ENCODE peak calls at places on chromosomes 1 and 21, in eight cellular contexts. X is astrocyte of the spinal cord; G is breast epithelium; H is kidney; W is GM12864; B is fibroblast of pulmonary artery; S is tibial artery; E is CD8-positive, alpha-beta T cell. T is an unnamed sample.

GRCh38 chr1:244327533-244327932 is 124.2 kb downstream of the ADSS2 start:
- DNase-seq in X (no peak), G (no peak), H (no peak), W (no peak), B (no peak), S (no peak), E (no peak), T (no peak)

GRCh38 chr1:58854576-58854975 is 70.7 kb upstream of the JUN start:
- DNase-seq in X (no peak), G (no peak), H (no peak), W (no peak), B (no peak), S (no peak), E (no peak), T (no peak)

GRCh38 chr1:223234534-223234933 is 91.5 kb upstream of the TLR5 start:
- DNase-seq in X (no peak), G (no peak), H (no peak), W (no peak), B (no peak), S (no peak), E (no peak), T (no peak)

GRCh38 chr1:204684206-204684536 is 1.4 kb downstream of the LRRN2 start:
- DNase-seq in X (no peak), G (no peak), H (no peak), W (no peak), B (no peak), S (peak; percentile 50), E (no peak), T (no peak)

GRCh38 chr1:9691108-9691445 is 39.5 kb downstream of the PIK3CD start:
- DNase-seq in X (peak; percentile 75), G (no peak), H (no peak), W (no peak), B (no peak), S (no peak), E (no peak), T (no peak)

GRCh38 chr1:84164156-84164555 is 20.1 kb downstream of the PRKACB start:
- DNase-seq in X (no peak), G (no peak), H (no peak), W (no peak), B (peak; percentile 48), S (no peak), E (no peak), T (peak; percentile 52)

GRCh38 chr1:46723901-46724300 is 5.0 kb upstream of the EFCAB14 start:
- DNase-seq in X (no peak), G (no peak), H (no peak), W (no peak), B (no peak), S (no peak), E (no peak), T (no peak)

GRCh38 chr21:10575311-10575667 is 53.9 kb downstream of the TPTE start:
- DNase-seq in X (no peak), G (no peak), H (no peak), W (no peak), B (no peak), S (no peak), E (no peak), T (no peak)

GRCh38 chr1:11314959-11315358 is 42.0 kb downstream of the UBIAD1 start:
- DNase-seq in X (no peak), G (no peak), H (no peak), W (no peak), B (peak; percentile 11), S (no peak), E (no peak), T (no peak)

GRCh38 chr1:182446033-182446669 is 3.8 kb upstream of the RGSL1 start:
- DNase-seq in X (peak; percentile 39), G (no peak), H (no peak), W (peak; percentile 16), B (peak; percentile 69), S (no peak), E (no peak), T (peak; percentile 71)

GRCh38 chr1:97164276-97164639 is 442.7 kb downstream of the PTBP2 start:
- DNase-seq in X (no peak), G (no peak), H (no peak), W (no peak), B (no peak), S (no peak), E (no peak), T (no peak)

GRCh38 chr1:193111641-193112090 is 6.5 kb upstream of the GLRX2 start:
- DNase-seq in X (peak; percentile 77), G (peak; percentile 43), H (peak; percentile 87), W (no peak), B (peak; percentile 91), S (peak; percentile 91), E (no peak), T (peak; percentile 91)

GRCh38 chr1:19804786-19805390 is 5.2 kb upstream of the TMCO4 start:
- DNase-seq in X (peak; percentile 75), G (no peak), H (no peak), W (no peak), B (no peak), S (no peak), E (no peak), T (peak; percentile 63)

GRCh38 chr21:29164330-29164942 is 34.0 kb downstream of the MAP3K7CL start:
- DNase-seq in X (peak; percentile 89), G (no peak), H (no peak), W (peak; percentile 19), B (peak; percentile 93), S (no peak), E (no peak), T (peak; percentile 96)

GRCh38 chr1:203302894-203303293 is 2.4 kb upstream of the BTG2 start:
- DNase-seq in X (no peak), G (no peak), H (no peak), W (no peak), B (no peak), S (no peak), E (no peak), T (no peak)

GRCh38 chr1:203301331-203301668 is 4.0 kb upstream of the BTG2 start:
- DNase-seq in X (no peak), G (no peak), H (no peak), W (no peak), B (no peak), S (no peak), E (no peak), T (no peak)

GRCh38 chr1:203299180-203299579 is 6.1 kb upstream of the BTG2 start:
- DNase-seq in X (no peak), G (no peak), H (no peak), W (no peak), B (no peak), S (no peak), E (no peak), T (no peak)

GRCh38 chr1:203302461-203302860 is 2.9 kb upstream of the BTG2 start:
- DNase-seq in X (no peak), G (no peak), H (no peak), W (no peak), B (no peak), S (no peak), E (no peak), T (no peak)

DNA sequence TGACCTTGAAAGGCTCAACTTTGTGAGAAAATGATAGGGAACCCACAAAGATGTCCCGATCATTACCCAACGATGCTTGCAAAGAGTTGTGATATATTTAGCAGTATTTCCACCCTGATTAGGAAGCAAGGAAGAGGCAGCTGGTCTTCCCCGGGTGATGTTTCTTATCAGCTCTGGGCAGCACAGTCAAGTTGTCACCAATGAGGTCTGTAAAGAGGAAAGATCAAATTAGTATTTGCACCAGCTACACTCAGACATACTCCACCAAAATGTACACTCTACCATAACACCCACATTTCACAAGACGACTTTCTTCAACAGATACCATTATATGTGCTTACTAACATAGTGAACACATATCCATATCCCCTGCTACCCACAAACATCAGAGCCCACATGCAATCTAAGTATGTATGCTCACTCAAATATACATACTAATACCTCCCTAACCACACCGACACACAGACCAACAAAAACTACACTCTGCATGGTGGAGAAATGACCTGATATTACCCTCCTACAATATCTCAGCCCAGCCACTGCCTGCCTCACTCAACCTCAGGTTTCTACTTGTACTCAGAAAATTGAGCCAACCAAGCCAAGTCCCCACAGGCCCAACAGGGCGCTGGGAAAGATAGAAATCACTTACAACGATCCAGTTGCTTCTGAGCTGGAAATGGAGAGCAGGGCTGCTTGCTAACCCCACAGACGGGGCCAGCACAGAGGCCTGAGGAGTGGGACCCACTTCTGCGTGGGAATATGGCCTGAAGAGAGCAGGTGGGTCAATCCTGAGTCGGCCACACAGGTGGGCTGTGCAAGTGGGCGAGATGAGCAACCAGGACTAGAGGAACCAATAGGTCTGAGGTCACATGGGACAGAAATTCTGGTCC is 4.6 kb upstream of the BTG2 start:
- DNase-seq in X (no peak), G (no peak), H (no peak), W (no peak), B (no peak), S (no peak), E (no peak), T (no peak)
- H3K4me3 ChIP-seq in X (no peak overlapping the region), G (no peak overlapping the region), H (no peak overlapping the region), W (peak overlapping the region; percentile 39), B (no peak overlapping the region), S (no peak overlapping the region), E (no peak overlapping the region), T (no peak overlapping the region)

DNA sequence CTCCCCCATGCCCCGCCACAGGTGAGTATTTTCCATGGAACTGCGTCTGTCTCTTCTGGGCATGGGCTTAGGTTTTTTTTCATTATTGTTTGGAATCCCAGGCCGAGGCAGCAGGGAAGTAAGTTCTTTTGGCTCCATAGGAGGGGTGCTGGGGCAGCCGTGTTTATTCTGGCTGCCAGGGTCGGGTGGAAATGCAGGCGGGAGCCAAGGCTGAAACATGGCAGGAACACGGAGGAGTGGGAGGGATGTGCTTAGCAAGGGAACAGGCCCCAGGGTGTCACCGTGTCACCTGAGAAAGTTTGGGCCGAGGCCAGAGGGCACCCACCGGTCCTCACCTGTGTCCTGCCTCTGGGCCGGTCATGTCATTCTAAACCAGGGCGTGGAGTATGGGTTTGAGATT is 4.5 kb upstream of the DHRS3 start:
- DNase-seq in X (no peak), G (peak; percentile 82), H (no peak), W (no peak), B (no peak), S (peak; percentile 88), E (no peak), T (no peak)
- H3K4me3 ChIP-seq in X (no peak overlapping the region), G (no peak overlapping the region), H (no peak overlapping the region), W (no peak overlapping the region), B (no peak overlapping the region), S (no peak overlapping the region), E (no peak overlapping the region), T (no peak overlapping the region)

GRCh38 chr1:229130028-229130668 is 140.8 kb upstream of the RAB4A start:
- DNase-seq in X (no peak), G (no peak), H (peak; percentile 23), W (no peak), B (no peak), S (no peak), E (no peak), T (no peak)
- H3K4me3 ChIP-seq in X (no peak overlapping the region), G (no peak overlapping the region), H (no peak overlapping the region), W (no peak overlapping the region), B (no peak overlapping the region), S (no peak overlapping the region), E (peak overlapping the region; percentile 15), T (no peak overlapping the region)

DNA sequence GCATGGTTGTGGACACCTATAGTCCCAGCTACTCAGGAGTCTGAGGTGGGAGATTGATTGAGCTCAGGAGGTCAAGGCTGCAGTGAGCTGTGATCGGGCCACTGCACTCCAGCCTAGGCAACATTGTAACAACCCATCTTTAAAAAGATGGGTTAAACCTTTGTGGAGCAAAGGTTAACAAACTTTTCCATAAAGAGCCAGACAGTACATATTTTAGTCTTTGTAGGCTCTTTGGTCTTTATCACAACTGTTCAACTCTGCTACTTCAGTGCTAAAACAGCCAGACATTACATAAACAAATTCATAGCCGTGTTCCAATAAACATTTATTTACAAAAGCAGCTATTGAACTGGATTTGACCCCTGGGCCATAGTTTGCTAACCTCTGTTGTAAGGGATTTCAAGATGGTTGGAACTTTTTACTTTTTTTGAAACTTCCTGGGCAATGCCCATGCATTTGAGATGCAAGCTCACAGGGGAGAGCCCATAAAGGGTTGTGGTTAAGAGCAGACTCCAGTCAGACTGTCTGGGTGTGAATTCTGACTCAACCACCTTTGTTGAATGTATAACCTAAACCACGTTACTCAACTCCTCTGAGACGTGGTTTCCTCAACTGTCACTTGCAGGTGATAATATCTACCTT is 10.8 kb downstream of the INAVA start:
- DNase-seq in X (peak; percentile 20), G (no peak), H (no peak), W (peak; percentile 40), B (no peak), S (no peak), E (no peak), T (peak; percentile 35)
- H3K4me3 ChIP-seq in X (no peak overlapping the region), G (no peak overlapping the region), H (no peak overlapping the region), W (no peak overlapping the region), B (no peak overlapping the region), S (no peak overlapping the region), E (no peak overlapping the region), T (no peak overlapping the region)

T was measured in choroid plexus epithelial cell.